ENCODE peak calls at places on chromosomes 13 and 19, in nine cellular contexts. D is thoracic aorta; R is activated naive CD4-positive, alpha-beta T cell treated with anti-CD3 and anti-CD28 coated beads for 36 hours; N is GM23338; H is GM20000; K is activated CD8-positive, alpha-beta memory T cell treated with anti-CD3 and anti-CD28 coated beads for 1 hour; S is globus pallidus; A is NCI-H748 treated with DMSO at 0.1 percent for 48 hours; U is T-helper 9 cell. E is an unnamed sample.

GRCh38 chr19:13712767-13713201 is 51.5 kb upstream of the MRI1 start:
- DNase-seq in D (no peak), R (no peak), N (no peak), H (no peak), K (no peak), S (no peak), A (no peak), U (no peak), E (no peak)

GRCh38 chr13:35771898-35772297 is 295.4 kb upstream of the MAB21L1 start:
- DNase-seq in D (no peak), R (no peak), N (peak; percentile 67), H (no peak), K (no peak), S (no peak), A (no peak), U (no peak), E (peak; percentile 3)

GRCh38 chr19:50703915-50704548 is 15.6 kb downstream of the SHANK1 start:
- DNase-seq in D (no peak), R (no peak), N (peak; percentile 73), H (no peak), K (no peak), S (no peak), A (peak; percentile 48), U (no peak), E (no peak)

GRCh38 chr13:32861304-32861703 is 154.9 kb upstream of the KL start:
- DNase-seq in D (no peak), R (no peak), N (no peak), H (no peak), K (no peak), S (no peak), A (no peak), U (no peak), E (no peak)

GRCh38 chr13:106418556-106418955 is 116.9 kb downstream of the EFNB2 start:
- DNase-seq in D (no peak), R (no peak), N (no peak), H (no peak), K (no peak), S (no peak), A (no peak), U (no peak), E (no peak)

GRCh38 chr19:7533925-7534480 is 1.5 kb upstream of the PNPLA6 start:
- DNase-seq in D (peak; percentile 53), R (peak; percentile 88), N (peak; percentile 94), H (peak; percentile 95), K (peak; percentile 77), S (peak; percentile 89), A (peak; percentile 27), U (peak; percentile 83), E (peak; percentile 34)

GRCh38 chr13:112066624-112067004 is 335 bp upstream of the SOX1 start:
- DNase-seq in D (no peak), R (peak; percentile 78), N (peak; percentile 92), H (no peak), K (peak; percentile 24), S (peak; percentile 72), A (peak; percentile 94), U (peak; percentile 23), E (no peak)

GRCh38 chr19:10113592-10113963 is 2.1 kb downstream of the P2RY11 start:
- DNase-seq in D (no peak), R (no peak), N (peak; percentile 62), H (no peak), K (no peak), S (no peak), A (no peak), U (no peak), E (no peak)

GRCh38 chr19:13153627-13154240 is 3.5 kb downstream of the IER2 start:
- DNase-seq in D (no peak), R (no peak), N (peak; percentile 61), H (no peak), K (peak; percentile 21), S (no peak), A (no peak), U (no peak), E (no peak)

GRCh38 chr19:43798026-43798545 is 4.2 kb downstream of the LYPD5 start:
- DNase-seq in D (no peak), R (no peak), N (no peak), H (no peak), K (no peak), S (no peak), A (no peak), U (no peak), E (no peak)

GRCh38 chr19:10334340-10335148 is 1.2 kb upstream of the RAVER1 start:
- DNase-seq in D (peak; percentile 82), R (peak; percentile 60), N (peak; percentile 95), H (no peak), K (no peak), S (peak; percentile 73), A (peak; percentile 27), U (peak; percentile 20), E (peak; percentile 46)

GRCh38 chr19:18494267-18494607 is 27.6 kb downstream of the ELL start:
- DNase-seq in D (no peak), R (peak; percentile 21), N (no peak), H (no peak), K (no peak), S (no peak), A (no peak), U (no peak), E (no peak)

GRCh38 chr13:64471916-64472315 is 2758.2 kb downstream of the PCDH9 start:
- DNase-seq in D (no peak), R (no peak), N (peak; percentile 37), H (no peak), K (no peak), S (no peak), A (peak; percentile 55), U (no peak), E (no peak)

GRCh38 chr13:32284927-32285632 is 30.1 kb downstream of the ZAR1L start:
- DNase-seq in D (no peak), R (no peak), N (no peak), H (no peak), K (no peak), S (peak; percentile 9), A (no peak), U (no peak), E (no peak)

GRCh38 chr19:23771348-23771747 is 12.7 kb upstream of the ZNF681 start:
- DNase-seq in D (no peak), R (peak; percentile 20), N (no peak), H (no peak), K (no peak), S (no peak), A (no peak), U (no peak), E (no peak)

GRCh38 chr19:44682807-44683206 is 11.5 kb downstream of the CEACAM19 start:
- DNase-seq in D (no peak), R (no peak), N (no peak), H (no peak), K (no peak), S (no peak), A (no peak), U (no peak), E (no peak)

GRCh38 chr19:39155114-39155700 is 29.6 kb downstream of the PAK4 start:
- DNase-seq in D (no peak), R (no peak), N (peak; percentile 44), H (no peak), K (no peak), S (no peak), A (no peak), U (no peak), E (no peak)

GRCh38 chr19:35777961-35778360 is 2.6 kb downstream of the ARHGAP33 start:
- DNase-seq in D (no peak), R (no peak), N (no peak), H (no peak), K (no peak), S (no peak), A (no peak), U (no peak), E (no peak)

E was measured in epithelial cell of prostate.